ENCODE peak calls at places on chromosome 7, in four cellular contexts. H, U, R and M are unnamed samples.

GRCh38 chr7:19024261-19024660 is 93.2 kb downstream of the TWIST1 start:
- DNase-seq in H (no peak), U (peak; percentile 77), R (peak; percentile 60), M (no peak)

GRCh38 chr7:88759216-88759955 is at the start of gene ZNF804B:
- DNase-seq in H (no peak), U (no peak), R (no peak), M (peak; percentile 78)

GRCh38 chr7:71239517-71239916 is 107.6 kb downstream of the GALNT17 start:
- DNase-seq in H (no peak), U (no peak), R (no peak), M (no peak)

GRCh38 chr7:19442016-19442785 is 266.6 kb downstream of the POLR1F start:
- DNase-seq in H (peak; percentile 4), U (peak; percentile 59), R (peak; percentile 46), M (peak; percentile 36)

GRCh38 chr7:66099551-66100407 is 14.9 kb upstream of the CRCP start:
- DNase-seq in H (peak; percentile 48), U (peak; percentile 88), R (peak; percentile 23), M (peak; percentile 63)

GRCh38 chr7:41559426-41559825 is 143.5 kb downstream of the INHBA start:
- DNase-seq in H (no peak), U (no peak), R (no peak), M (no peak)

GRCh38 chr7:92606985-92607384 is 16.8 kb upstream of the FAM133B start:
- DNase-seq in H (no peak), U (no peak), R (no peak), M (no peak)

GRCh38 chr7:101200504-101200861 is 353 bp downstream of the MOGAT3 start:
- DNase-seq in H (no peak), U (no peak), R (no peak), M (peak; percentile 68)

GRCh38 chr7:119943932-119944600 is 328.9 kb upstream of the KCND2 start:
- DNase-seq in H (no peak), U (no peak), R (no peak), M (no peak)